ENCODE peak calls at places on chromosomes 2 and 18, in five cellular contexts. One of them, this sample, is unnamed. For H3K27me3, the result is how much of the 10 kb centered on the place peaks cover.

GRCh38 chr2:160613466-160614153 is 120.0 kb upstream of the RBMS1 start:
- DNase-seq in fibroblast of lung: peak
- DNase-seq in AG04450: peak
- DNase-seq in right cardiac atrium: no peak
- DNase-seq in K562: no peak
- DNase-seq in this sample: no peak

GRCh38 chr2:172429351-172429968 is 2.1 kb downstream of the ITGA6 start:
- DNase-seq in fibroblast of lung: peak
- DNase-seq in AG04450: no peak
- DNase-seq in right cardiac atrium: no peak
- DNase-seq in K562: no peak
- DNase-seq in this sample: no peak

GRCh38 chr18:2412261-2412660 is 159.0 kb downstream of the METTL4 start:
- DNase-seq in fibroblast of lung: no peak
- DNase-seq in AG04450: no peak
- DNase-seq in right cardiac atrium: no peak
- DNase-seq in K562: no peak
- DNase-seq in this sample: no peak

GRCh38 chr2:69989017-69989416 is 27.6 kb upstream of the ASPRV1 start:
- DNase-seq in fibroblast of lung: no peak
- DNase-seq in AG04450: no peak
- DNase-seq in right cardiac atrium: no peak
- DNase-seq in K562: no peak
- DNase-seq in this sample: no peak

GRCh38 chr2:61138859-61139258 is 23.1 kb upstream of the C2orf74 start:
- DNase-seq in fibroblast of lung: no peak
- DNase-seq in AG04450: no peak
- DNase-seq in right cardiac atrium: no peak
- DNase-seq in K562: no peak
- DNase-seq in this sample: no peak

GRCh38 chr18:59123588-59124369 is 15.9 kb upstream of the SEC11C start:
- DNase-seq in fibroblast of lung: peak
- DNase-seq in AG04450: peak
- DNase-seq in right cardiac atrium: no peak
- DNase-seq in K562: no peak
- DNase-seq in this sample: no peak

GRCh38 chr2:33275689-33276444 is 200.6 kb upstream of the RASGRP3 start:
- DNase-seq in fibroblast of lung: peak
- DNase-seq in AG04450: peak
- DNase-seq in right cardiac atrium: peak
- DNase-seq in K562: peak
- DNase-seq in this sample: no peak

GRCh38 chr2:74576151-74576755 is 21.7 kb downstream of the DOK1 start:
- DNase-seq in fibroblast of lung: no peak
- DNase-seq in AG04450: peak
- DNase-seq in right cardiac atrium: no peak
- DNase-seq in K562: peak
- DNase-seq in this sample: no peak

GRCh38 chr2:59015027-59015426 is 773.9 kb upstream of the FANCL start:
- DNase-seq in fibroblast of lung: no peak
- DNase-seq in AG04450: no peak
- DNase-seq in right cardiac atrium: no peak
- DNase-seq in K562: no peak
- DNase-seq in this sample: no peak

GRCh38 chr2:241102239-241102803 is at the start of gene MTERF4:
- DNase-seq in fibroblast of lung: peak
- DNase-seq in AG04450: peak
- DNase-seq in right cardiac atrium: peak
- DNase-seq in K562: peak
- DNase-seq in this sample: peak

GRCh38 chr2:70901235-70902066 is 34.2 kb upstream of the ATP6V1B1 start:
- DNase-seq in fibroblast of lung: peak
- DNase-seq in AG04450: no peak
- DNase-seq in right cardiac atrium: peak
- DNase-seq in K562: no peak
- DNase-seq in this sample: no peak

GRCh38 chr2:48080534-48081316 is 174.4 kb upstream of the FBXO11 start:
- DNase-seq in fibroblast of lung: no peak
- DNase-seq in AG04450: no peak
- DNase-seq in right cardiac atrium: no peak
- DNase-seq in K562: no peak
- DNase-seq in this sample: no peak

GRCh38 chr2:213315168-213315876 is 31.1 kb downstream of the SPAG16 start:
- DNase-seq in fibroblast of lung: no peak
- DNase-seq in AG04450: no peak
- DNase-seq in right cardiac atrium: no peak
- DNase-seq in K562: no peak
- DNase-seq in this sample: no peak

GRCh38 chr2:7992612-7993596 is 689.0 kb upstream of the ID2 start:
- DNase-seq in fibroblast of lung: no peak
- DNase-seq in AG04450: no peak
- DNase-seq in right cardiac atrium: no peak
- DNase-seq in K562: no peak
- DNase-seq in this sample: no peak

GRCh38 chr2:9210030-9210429 is 3.4 kb downstream of the ASAP2 start:
- DNase-seq in fibroblast of lung: no peak
- DNase-seq in AG04450: no peak
- DNase-seq in right cardiac atrium: no peak
- DNase-seq in K562: no peak
- DNase-seq in this sample: no peak

GRCh38 chr2:108534577-108535379 is 508 bp downstream of the LIMS1 start:
- DNase-seq in fibroblast of lung: no peak
- DNase-seq in AG04450: no peak
- DNase-seq in right cardiac atrium: peak
- DNase-seq in K562: peak
- DNase-seq in this sample: no peak

GRCh38 chr2:186704897-186705296 is 11.0 kb downstream of the FAM171B start:
- DNase-seq in fibroblast of lung: no peak
- DNase-seq in AG04450: no peak
- DNase-seq in right cardiac atrium: no peak
- DNase-seq in K562: no peak
- DNase-seq in this sample: no peak

GRCh38 chr2:60961457-60961856 is 56.1 kb upstream of the PEX13 start:
- DNase-seq in fibroblast of lung: peak
- DNase-seq in AG04450: peak
- DNase-seq in right cardiac atrium: no peak
- DNase-seq in K562: no peak
- DNase-seq in this sample: no peak

GRCh38 chr2:240704651-240705050 is 13.0 kb downstream of the AQP12A start:
- DNase-seq in fibroblast of lung: no peak
- DNase-seq in AG04450: no peak
- DNase-seq in right cardiac atrium: peak
- DNase-seq in K562: no peak
- DNase-seq in this sample: no peak

GRCh38 chr18:44679912-44680270 is 797 bp upstream of the SETBP1 start:
- DNase-seq in fibroblast of lung: peak
- DNase-seq in AG04450: no peak
- DNase-seq in right cardiac atrium: peak
- DNase-seq in K562: peak
- DNase-seq in this sample: no peak

GRCh38 chr2:43129676-43130547 is 96.5 kb downstream of the ZFP36L2 start:
- DNase-seq in fibroblast of lung: peak
- DNase-seq in AG04450: no peak
- DNase-seq in right cardiac atrium: peak
- DNase-seq in K562: no peak
- DNase-seq in this sample: no peak

GRCh38 chr2:186256540-186256939 is 229.5 kb upstream of the ZC3H15 start:
- DNase-seq in fibroblast of lung: peak
- DNase-seq in AG04450: no peak
- DNase-seq in right cardiac atrium: no peak
- DNase-seq in K562: peak
- DNase-seq in this sample: no peak

GRCh38 chr18:14089176-14089575 is 43.1 kb downstream of the ZNF519 start:
- DNase-seq in fibroblast of lung: no peak
- DNase-seq in AG04450: no peak
- DNase-seq in right cardiac atrium: no peak
- DNase-seq in K562: no peak
- DNase-seq in this sample: no peak

GRCh38 chr18:77001979-77002378 is 130.6 kb downstream of the MBP start:
- DNase-seq in fibroblast of lung: no peak
- DNase-seq in AG04450: no peak
- DNase-seq in right cardiac atrium: peak
- DNase-seq in K562: no peak
- DNase-seq in this sample: no peak

GRCh38 chr2:18171191-18172139 is 293.0 kb downstream of the KCNS3 start:
- DNase-seq in fibroblast of lung: peak
- DNase-seq in AG04450: peak
- DNase-seq in right cardiac atrium: no peak
- DNase-seq in K562: no peak
- DNase-seq in this sample: no peak

GRCh38 chr2:239244625-239245024 is 156.2 kb downstream of the HDAC4 start:
- DNase-seq in fibroblast of lung: no peak
- DNase-seq in AG04450: no peak
- DNase-seq in right cardiac atrium: no peak
- DNase-seq in K562: no peak
- DNase-seq in this sample: no peak

GRCh38 chr18:46341989-46342525 is 237.9 kb downstream of the HAUS1 start:
- DNase-seq in fibroblast of lung: no peak
- DNase-seq in AG04450: no peak
- DNase-seq in right cardiac atrium: no peak
- DNase-seq in K562: no peak
- DNase-seq in this sample: no peak

GRCh38 chr18:76212958-76213357 is 282.1 kb downstream of the ZNF516 start:
- DNase-seq in fibroblast of lung: no peak
- DNase-seq in AG04450: no peak
- DNase-seq in right cardiac atrium: no peak
- DNase-seq in K562: no peak
- DNase-seq in this sample: no peak

GRCh38 chr2:241702155-241702404 is 241 bp downstream of the ING5 start:
- DNase-seq in fibroblast of lung: peak
- DNase-seq in AG04450: no peak
- DNase-seq in right cardiac atrium: no peak
- DNase-seq in K562: no peak
- DNase-seq in this sample: no peak

GRCh38 chr2:64652231-64653173 is 1.2 kb downstream of the SERTAD2 start:
- DNase-seq in fibroblast of lung: peak
- DNase-seq in AG04450: no peak
- DNase-seq in right cardiac atrium: peak
- DNase-seq in K562: peak
- DNase-seq in this sample: no peak

GRCh38 chr2:240507778-240508251 is 50.0 kb downstream of the ANKMY1 start:
- DNase-seq in fibroblast of lung: no peak
- DNase-seq in AG04450: no peak
- DNase-seq in right cardiac atrium: peak
- DNase-seq in K562: no peak
- DNase-seq in this sample: no peak

GRCh38 chr2:133652407-133652806 is 84.1 kb upstream of the NCKAP5 start:
- DNase-seq in fibroblast of lung: peak
- DNase-seq in AG04450: no peak
- DNase-seq in right cardiac atrium: no peak
- DNase-seq in K562: no peak
- DNase-seq in this sample: no peak
- H3K4me3 ChIP-seq in fibroblast of lung: no peak
- H3K4me3 ChIP-seq in AG04450: no peak
- H3K4me3 ChIP-seq in right cardiac atrium: no peak
- H3K4me3 ChIP-seq in K562: no peak
- H3K4me3 ChIP-seq in this sample: no peak

GRCh38 chr18:7236899-7237298 is 6.0 kb downstream of the LRRC30 start:
- DNase-seq in fibroblast of lung: no peak
- DNase-seq in AG04450: no peak
- DNase-seq in right cardiac atrium: no peak
- DNase-seq in K562: no peak
- DNase-seq in this sample: no peak

GRCh38 chr18:7230646-7231349 is at the start of gene LRRC30:
- DNase-seq in fibroblast of lung: no peak
- DNase-seq in AG04450: no peak
- DNase-seq in right cardiac atrium: no peak
- DNase-seq in K562: no peak
- DNase-seq in this sample: no peak

GRCh38 chr18:7233398-7233797 is 2.5 kb downstream of the LRRC30 start:
- DNase-seq in fibroblast of lung: peak
- DNase-seq in AG04450: no peak
- DNase-seq in right cardiac atrium: no peak
- DNase-seq in K562: no peak
- DNase-seq in this sample: no peak

GRCh38 chr18:7232218-7232617 is 1.3 kb downstream of the LRRC30 start:
- DNase-seq in fibroblast of lung: no peak
- DNase-seq in AG04450: no peak
- DNase-seq in right cardiac atrium: no peak
- DNase-seq in K562: no peak
- DNase-seq in this sample: no peak

DNA sequence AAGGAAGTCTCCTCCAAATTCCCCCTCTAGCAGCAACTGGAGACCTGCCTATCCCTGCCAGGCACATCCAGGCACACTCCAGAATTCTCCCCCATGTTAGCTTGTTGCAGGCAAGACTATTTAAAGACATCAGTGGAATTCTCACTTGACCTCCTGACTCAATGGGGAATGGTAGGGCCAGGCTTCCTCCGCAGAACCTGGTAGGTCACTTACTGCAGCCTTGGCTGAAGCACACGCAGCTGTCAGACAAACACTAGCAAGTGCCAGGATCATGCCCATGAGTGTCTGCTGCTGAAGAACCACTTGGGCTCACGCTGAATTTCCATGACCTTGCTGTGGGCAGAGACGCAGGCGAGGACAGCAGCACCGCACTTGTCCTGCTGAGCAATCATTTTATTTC is 3.2 kb downstream of the LRRC30 start:
- DNase-seq in fibroblast of lung: no peak
- DNase-seq in AG04450: no peak
- DNase-seq in right cardiac atrium: peak
- DNase-seq in K562: no peak
- DNase-seq in this sample: no peak
- H3K27me3 ChIP-seq in fibroblast of lung: under half
- H3K27me3 ChIP-seq in AG04450: under half
- H3K27me3 ChIP-seq in right cardiac atrium: under half
- H3K27me3 ChIP-seq in K562: under half
- H3K27me3 ChIP-seq in this sample: under half

GRCh38 chr18:50558948-50559749 is 738 bp upstream of the MAPK4 start:
- DNase-seq in fibroblast of lung: no peak
- DNase-seq in AG04450: no peak
- DNase-seq in right cardiac atrium: no peak
- DNase-seq in K562: no peak
- DNase-seq in this sample: no peak
- H3K4me3 ChIP-seq in fibroblast of lung: no peak
- H3K4me3 ChIP-seq in AG04450: no peak
- H3K4me3 ChIP-seq in right cardiac atrium: peak
- H3K4me3 ChIP-seq in K562: no peak
- H3K4me3 ChIP-seq in this sample: peak

DNA sequence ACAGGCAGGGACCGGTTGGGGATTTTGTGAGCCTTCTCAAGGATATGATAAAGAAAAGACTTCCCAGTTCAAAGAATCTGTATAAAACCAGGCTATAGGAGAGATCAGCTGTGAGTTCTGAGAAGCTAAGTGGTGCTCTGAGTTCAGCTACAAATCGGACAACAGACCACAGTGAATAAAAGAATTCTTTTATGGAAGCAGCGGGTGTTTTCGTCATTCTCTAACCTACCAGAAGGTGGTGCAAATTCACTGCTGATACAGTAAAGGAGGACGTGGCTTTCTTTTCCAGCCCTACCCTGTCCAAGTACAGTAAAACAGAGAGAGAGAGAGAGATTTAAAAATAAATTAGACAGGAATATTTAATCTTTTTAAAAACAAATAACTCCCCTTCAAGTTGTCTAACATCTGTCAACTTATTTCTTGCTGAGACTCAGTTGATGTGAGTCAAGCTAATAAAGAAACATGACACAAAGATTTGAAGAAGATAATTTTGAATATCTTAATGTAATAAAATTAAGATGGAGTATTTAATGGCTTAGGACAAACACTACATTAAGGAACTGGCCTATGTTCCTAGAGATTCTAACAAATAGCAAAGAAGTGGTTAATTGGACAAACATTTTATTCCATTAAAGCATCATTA is 133.8 kb downstream of the INSIG2 start:
- DNase-seq in fibroblast of lung: peak
- DNase-seq in AG04450: peak
- DNase-seq in right cardiac atrium: no peak
- DNase-seq in K562: peak
- DNase-seq in this sample: no peak
- H3K27me3 ChIP-seq in fibroblast of lung: under half
- H3K27me3 ChIP-seq in AG04450: under half
- H3K27me3 ChIP-seq in right cardiac atrium: under half
- H3K27me3 ChIP-seq in K562: under half
- H3K27me3 ChIP-seq in this sample: under half